ENCODE peak calls at places on chromosomes 12 and 14, in seven cellular contexts. One of them, this sample, is unnamed.

GRCh38 chr12:63915105-63915830 is 70.8 kb downstream of the SRGAP1 start:
- DNase-seq in HCT116: peak; percentile 70
- DNase-seq in fibroblast of the conjunctiva: peak; percentile 47
- DNase-seq in DMS153: peak; percentile 46
- DNase-seq in HTR-8/SVneo: peak; percentile 40
- DNase-seq in activated CD8-positive, alpha-beta memory T cell treated with anti-CD3 and anti-CD28 coated beads for 48 hours: no peak
- DNase-seq in NB4: no peak
- DNase-seq in this sample: no peak

GRCh38 chr14:60656755-60657608 is 7.7 kb upstream of the SIX1 start:
- DNase-seq in HCT116: no peak
- DNase-seq in fibroblast of the conjunctiva: peak; percentile 68
- DNase-seq in DMS153: peak; percentile 50
- DNase-seq in HTR-8/SVneo: peak; percentile 91
- DNase-seq in activated CD8-positive, alpha-beta memory T cell treated with anti-CD3 and anti-CD28 coated beads for 48 hours: no peak
- DNase-seq in NB4: peak; percentile 76
- DNase-seq in this sample: no peak

GRCh38 chr12:2457215-2458112 is 337.3 kb upstream of the FKBP4 start:
- DNase-seq in HCT116: no peak
- DNase-seq in fibroblast of the conjunctiva: no peak
- DNase-seq in DMS153: no peak
- DNase-seq in HTR-8/SVneo: no peak
- DNase-seq in activated CD8-positive, alpha-beta memory T cell treated with anti-CD3 and anti-CD28 coated beads for 48 hours: no peak
- DNase-seq in NB4: no peak
- DNase-seq in this sample: no peak

GRCh38 chr14:68667313-68667791 is 125.5 kb downstream of the ZFP36L1 start:
- DNase-seq in HCT116: no peak
- DNase-seq in fibroblast of the conjunctiva: no peak
- DNase-seq in DMS153: no peak
- DNase-seq in HTR-8/SVneo: no peak
- DNase-seq in activated CD8-positive, alpha-beta memory T cell treated with anti-CD3 and anti-CD28 coated beads for 48 hours: no peak
- DNase-seq in NB4: no peak
- DNase-seq in this sample: no peak

GRCh38 chr12:108734200-108734906 is 3.0 kb upstream of the CORO1C start:
- DNase-seq in HCT116: peak; percentile 86
- DNase-seq in fibroblast of the conjunctiva: no peak
- DNase-seq in DMS153: no peak
- DNase-seq in HTR-8/SVneo: peak; percentile 67
- DNase-seq in activated CD8-positive, alpha-beta memory T cell treated with anti-CD3 and anti-CD28 coated beads for 48 hours: no peak
- DNase-seq in NB4: peak; percentile 85
- DNase-seq in this sample: peak; percentile 71

GRCh38 chr12:2169964-2170363 is 117.2 kb downstream of the CACNA1C start:
- DNase-seq in HCT116: no peak
- DNase-seq in fibroblast of the conjunctiva: no peak
- DNase-seq in DMS153: no peak
- DNase-seq in HTR-8/SVneo: no peak
- DNase-seq in activated CD8-positive, alpha-beta memory T cell treated with anti-CD3 and anti-CD28 coated beads for 48 hours: no peak
- DNase-seq in NB4: no peak
- DNase-seq in this sample: no peak

GRCh38 chr12:105330938-105331804 is 680 bp downstream of the C12orf75 start:
- DNase-seq in HCT116: no peak
- DNase-seq in fibroblast of the conjunctiva: no peak
- DNase-seq in DMS153: no peak
- DNase-seq in HTR-8/SVneo: no peak
- DNase-seq in activated CD8-positive, alpha-beta memory T cell treated with anti-CD3 and anti-CD28 coated beads for 48 hours: no peak
- DNase-seq in NB4: peak; percentile 70
- DNase-seq in this sample: no peak

GRCh38 chr14:94816113-94816512 is 46.2 kb upstream of the GSC start:
- DNase-seq in HCT116: no peak
- DNase-seq in fibroblast of the conjunctiva: no peak
- DNase-seq in DMS153: no peak
- DNase-seq in HTR-8/SVneo: no peak
- DNase-seq in activated CD8-positive, alpha-beta memory T cell treated with anti-CD3 and anti-CD28 coated beads for 48 hours: no peak
- DNase-seq in NB4: no peak
- DNase-seq in this sample: peak; percentile 1

GRCh38 chr12:100584261-100584660 is 10.8 kb downstream of the GAS2L3 start:
- DNase-seq in HCT116: no peak
- DNase-seq in fibroblast of the conjunctiva: no peak
- DNase-seq in DMS153: no peak
- DNase-seq in HTR-8/SVneo: no peak
- DNase-seq in activated CD8-positive, alpha-beta memory T cell treated with anti-CD3 and anti-CD28 coated beads for 48 hours: no peak
- DNase-seq in NB4: no peak
- DNase-seq in this sample: no peak

GRCh38 chr12:84599539-84599938 is 313.1 kb downstream of the SLC6A15 start:
- DNase-seq in HCT116: peak; percentile 46
- DNase-seq in fibroblast of the conjunctiva: no peak
- DNase-seq in DMS153: peak; percentile 63
- DNase-seq in HTR-8/SVneo: no peak
- DNase-seq in activated CD8-positive, alpha-beta memory T cell treated with anti-CD3 and anti-CD28 coated beads for 48 hours: no peak
- DNase-seq in NB4: no peak
- DNase-seq in this sample: no peak

GRCh38 chr12:5037795-5038357 is 5.8 kb upstream of the KCNA5 start:
- DNase-seq in HCT116: no peak
- DNase-seq in fibroblast of the conjunctiva: no peak
- DNase-seq in DMS153: no peak
- DNase-seq in HTR-8/SVneo: no peak
- DNase-seq in activated CD8-positive, alpha-beta memory T cell treated with anti-CD3 and anti-CD28 coated beads for 48 hours: no peak
- DNase-seq in NB4: no peak
- DNase-seq in this sample: no peak

GRCh38 chr12:62738611-62739010 is 196.3 kb downstream of the PPM1H start:
- DNase-seq in HCT116: no peak
- DNase-seq in fibroblast of the conjunctiva: no peak
- DNase-seq in DMS153: no peak
- DNase-seq in HTR-8/SVneo: no peak
- DNase-seq in activated CD8-positive, alpha-beta memory T cell treated with anti-CD3 and anti-CD28 coated beads for 48 hours: no peak
- DNase-seq in NB4: no peak
- DNase-seq in this sample: no peak

GRCh38 chr14:45253754-45254300 is 825 bp upstream of the MIS18BP1 start:
- DNase-seq in HCT116: peak; percentile 8
- DNase-seq in fibroblast of the conjunctiva: no peak
- DNase-seq in DMS153: no peak
- DNase-seq in HTR-8/SVneo: no peak
- DNase-seq in activated CD8-positive, alpha-beta memory T cell treated with anti-CD3 and anti-CD28 coated beads for 48 hours: no peak
- DNase-seq in NB4: peak; percentile 67
- DNase-seq in this sample: no peak